ENCODE peak calls at places on chromosome 4, in five cellular contexts. P is COR-L47; E is NB4; H is stimulated activated CD4-positive, alpha-beta T cell treated with anti-CD3 and anti-CD28 coated beads, Interleukin-12 subunit alpha, Interleukin-12 subunit beta, amount 100 ng/mL, for 24 hours; A is A549. L is an unnamed sample.

GRCh38 chr4:120709986-120710385 is 212.5 kb downstream of the PRDM5 start:
- DNase-seq in P (no peak), E (no peak), H (no peak), A (no peak), L (no peak)

GRCh38 chr4:57077550-57078311 is 32.5 kb downstream of the IGFBP7 start:
- DNase-seq in P (no peak), E (no peak), H (no peak), A (no peak), L (no peak)

GRCh38 chr4:168509786-168510185 is 12.9 kb downstream of the PALLD start:
- DNase-seq in P (no peak), E (peak; percentile 77), H (no peak), A (no peak), L (no peak)

GRCh38 chr4:38805530-38806145 is 1.0 kb upstream of the TLR1 start:
- DNase-seq in P (no peak), E (peak; percentile 95), H (no peak), A (no peak), L (no peak)

GRCh38 chr4:73222466-73223257 is 35.9 kb downstream of the ANKRD17 start:
- DNase-seq in P (peak; percentile 81), E (peak; percentile 89), H (peak; percentile 9), A (peak; percentile 65), L (peak; percentile 77)

GRCh38 chr4:140092094-140092820 is 61.7 kb downstream of the MAML3 start:
- DNase-seq in P (peak; percentile 92), E (peak; percentile 67), H (no peak), A (no peak), L (no peak)

GRCh38 chr4:47837582-47838294 is at the start of gene CORIN:
- DNase-seq in P (no peak), E (peak; percentile 12), H (peak; percentile 9), A (no peak), L (no peak)

GRCh38 chr4:78691971-78692814 is 84.0 kb upstream of the BMP2K start:
- DNase-seq in P (no peak), E (peak; percentile 66), H (no peak), A (no peak), L (no peak)

GRCh38 chr4:156496797-156497196 is 474.8 kb downstream of the PDGFC start:
- DNase-seq in P (no peak), E (no peak), H (no peak), A (no peak), L (no peak)

GRCh38 chr4:126727461-126727860 is 905.3 kb upstream of the INTU start:
- DNase-seq in P (no peak), E (no peak), H (no peak), A (no peak), L (no peak)

GRCh38 chr4:173461170-173461569 is 62.3 kb upstream of the SCRG1 start:
- DNase-seq in P (no peak), E (peak; percentile 5), H (no peak), A (no peak), L (no peak)

GRCh38 chr4:14111730-14112171 is 484.2 kb upstream of the BOD1L1 start:
- DNase-seq in P (no peak), E (peak; percentile 7), H (no peak), A (no peak), L (no peak)

GRCh38 chr4:135941671-135942070 is 1590.6 kb downstream of the PCDH18 start:
- DNase-seq in P (no peak), E (no peak), H (no peak), A (no peak), L (no peak)

GRCh38 chr4:76585897-76586360 is 150.9 kb downstream of the SHROOM3 start:
- DNase-seq in P (peak; percentile 93), E (no peak), H (peak; percentile 1), A (peak; percentile 71), L (no peak)

GRCh38 chr4:55658657-55659056 is 22.6 kb upstream of the NMU start:
- DNase-seq in P (no peak), E (no peak), H (no peak), A (no peak), L (no peak)

GRCh38 chr4:113452868-113453620 is 308.5 kb downstream of the CAMK2D start:
- DNase-seq in P (no peak), E (peak; percentile 14), H (no peak), A (no peak), L (no peak)

GRCh38 chr4:146346276-146346675 is 131.9 kb downstream of the REELD1 start:
- DNase-seq in P (no peak), E (no peak), H (no peak), A (no peak), L (no peak)

L was measured in Panc1.